ENCODE peak calls at places on chromosome 19, in four cellular contexts. Y is fibroblast of lung, C is fibroblast of pulmonary artery, I is right lobe of liver. O is an unnamed sample.

GRCh38 chr19:5850743-5851293 is 431 bp downstream of the FUT3 start:
- DNase-seq in Y (peak; percentile 71), C (peak; percentile 75), I (no peak), O (peak; percentile 76)

GRCh38 chr19:2747349-2747748 is 7.5 kb upstream of the SLC39A3 start:
- DNase-seq in Y (no peak), C (no peak), I (no peak), O (no peak)

GRCh38 chr19:32415246-32415645 is 9.7 kb downstream of the DPY19L3 start:
- DNase-seq in Y (no peak), C (no peak), I (no peak), O (no peak)

GRCh38 chr19:50003254-50003788 is 21.9 kb downstream of the VRK3 start:
- DNase-seq in Y (peak; percentile 7), C (no peak), I (no peak), O (no peak)

GRCh38 chr19:46206176-46206575 is 23.4 kb upstream of the IGFL1 start:
- DNase-seq in Y (no peak), C (no peak), I (no peak), O (peak; percentile 92)

GRCh38 chr19:3028305-3029069 is 593 bp downstream of the TLE2 start:
- DNase-seq in Y (no peak), C (no peak), I (no peak), O (no peak)

GRCh38 chr19:42316223-42317211 is 3.4 kb downstream of the TMEM145 start:
- DNase-seq in Y (peak; percentile 21), C (no peak), I (peak; percentile 45), O (no peak)

GRCh38 chr19:35299523-35300339 is 7.8 kb downstream of the MAG start:
- DNase-seq in Y (no peak), C (no peak), I (no peak), O (no peak)

GRCh38 chr19:37304190-37304883 is 66.6 kb upstream of the ZNF527 start:
- DNase-seq in Y (peak; percentile 20), C (no peak), I (peak; percentile 43), O (no peak)

GRCh38 chr19:51550848-51551672 is 19.6 kb upstream of the SIGLEC6 start:
- DNase-seq in Y (no peak), C (no peak), I (no peak), O (no peak)

GRCh38 chr19:17775991-17776803 is 18.7 kb upstream of the B3GNT3 start:
- DNase-seq in Y (peak; percentile 66), C (no peak), I (no peak), O (no peak)

GRCh38 chr19:5342573-5343201 is 2.1 kb upstream of the PTPRS start:
- DNase-seq in Y (no peak), C (no peak), I (no peak), O (no peak)

GRCh38 chr19:46602392-46603194 is 1.5 kb downstream of the CALM3 start:
- DNase-seq in Y (no peak), C (no peak), I (peak; percentile 32), O (no peak)

GRCh38 chr19:12453495-12453894 is 12.7 kb upstream of the ZNF443 start:
- DNase-seq in Y (no peak), C (no peak), I (no peak), O (peak; percentile 40)

GRCh38 chr19:39360599-39360998 is 18.4 kb downstream of the SAMD4B start:
- DNase-seq in Y (peak; percentile 31), C (no peak), I (no peak), O (no peak)

GRCh38 chr19:13064092-13064489 is 38.6 kb downstream of the LYL1 start:
- DNase-seq in Y (no peak), C (no peak), I (no peak), O (no peak)

GRCh38 chr19:55491546-55492360 is 3.5 kb downstream of the SSC5D start:
- DNase-seq in Y (no peak), C (no peak), I (no peak), O (no peak)

GRCh38 chr19:12838893-12839656 is 760 bp downstream of the MAST1 start:
- DNase-seq in Y (no peak), C (no peak), I (no peak), O (no peak)

GRCh38 chr19:51082641-51083040 is at the start of gene KLK14:
- DNase-seq in Y (no peak), C (no peak), I (no peak), O (no peak)

GRCh38 chr19:42045575-42045974 is 24.4 kb downstream of the GRIK5 start:
- DNase-seq in Y (no peak), C (no peak), I (no peak), O (no peak)

GRCh38 chr19:12543855-12544254 is 7.4 kb downstream of the ZNF564 start:
- DNase-seq in Y (no peak), C (peak; percentile 46), I (no peak), O (peak; percentile 51)

GRCh38 chr19:41541990-41542584 is 33.9 kb upstream of the CEACAM21 start:
- DNase-seq in Y (peak; percentile 21), C (peak; percentile 49), I (peak; percentile 52), O (peak; percentile 15)

GRCh38 chr19:5193192-5193591 is 147.4 kb downstream of the PTPRS start:
- DNase-seq in Y (no peak), C (no peak), I (no peak), O (no peak)

GRCh38 chr19:42122691-42123607 is 9.3 kb downstream of the POU2F2 start:
- DNase-seq in Y (no peak), C (no peak), I (no peak), O (no peak)

GRCh38 chr19:19900574-19901444 is at the start of gene ZNF93:
- DNase-seq in Y (peak; percentile 98), C (peak; percentile 97), I (peak; percentile 77), O (peak; percentile 87)
- TF ChIP-seq CTCF in Y (no peak), C (no peak), I (no peak), O (no peak)

DNA sequence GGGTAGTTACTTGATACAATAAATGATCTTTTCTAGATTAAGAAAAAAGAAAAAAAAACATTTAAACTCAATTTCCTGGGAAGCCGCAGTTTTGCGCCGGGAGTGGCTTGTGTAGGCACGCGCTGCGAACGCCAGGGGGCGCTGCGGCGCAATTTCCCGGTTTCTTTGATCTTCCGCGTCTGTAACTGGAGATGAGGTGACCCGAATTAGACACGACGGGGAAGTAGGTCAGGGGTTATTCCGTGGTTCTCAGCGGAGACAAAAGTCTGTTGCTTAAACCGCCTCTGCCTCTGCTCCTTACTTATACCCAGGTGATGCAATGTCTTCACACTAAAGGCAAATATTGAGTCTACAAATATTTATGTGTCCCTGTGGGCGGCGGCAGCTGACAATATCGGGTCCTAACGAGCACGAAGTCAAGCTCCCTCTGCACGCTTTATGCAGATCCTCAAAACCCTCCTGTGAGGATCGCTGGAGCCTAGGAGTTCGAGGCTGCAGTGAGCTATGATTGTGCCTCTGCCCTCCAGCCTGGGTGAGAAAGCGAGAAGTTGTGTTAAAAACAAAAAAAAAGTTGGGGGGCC is 15.2 kb downstream of the STXBP2 start:
- DNase-seq in Y (peak; percentile 87), C (peak; percentile 71), I (peak; percentile 79), O (peak; percentile 83)
- H3K4me3 ChIP-seq in Y (peak overlapping the region; percentile 51), C (peak overlapping the region; percentile 19), I (no peak overlapping the region), O (no peak overlapping the region)

DNA sequence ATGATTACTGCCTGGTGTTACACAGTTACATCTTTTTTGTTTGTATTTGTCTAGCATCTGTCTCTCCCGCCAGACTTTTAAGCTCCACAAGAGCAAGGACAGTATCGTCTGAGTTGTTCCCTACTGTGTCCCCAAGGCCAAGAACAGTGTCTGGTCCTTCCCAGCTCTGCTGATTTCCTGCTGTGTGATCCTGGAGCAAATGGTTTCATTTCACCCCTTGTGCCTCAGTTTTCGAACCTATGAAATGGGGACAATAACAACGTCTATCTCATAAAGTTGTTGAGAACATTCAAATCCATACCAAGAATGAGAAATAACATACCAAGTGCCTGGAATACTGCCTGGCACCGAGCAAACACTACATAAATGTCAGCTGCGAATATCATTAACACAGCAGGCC is 11.5 kb downstream of the XRCC1 start:
- DNase-seq in Y (no peak), C (no peak), I (no peak), O (no peak)
- TF ChIP-seq CTCF in Y (no peak), C (no peak), I (no peak), O (no peak)

DNA sequence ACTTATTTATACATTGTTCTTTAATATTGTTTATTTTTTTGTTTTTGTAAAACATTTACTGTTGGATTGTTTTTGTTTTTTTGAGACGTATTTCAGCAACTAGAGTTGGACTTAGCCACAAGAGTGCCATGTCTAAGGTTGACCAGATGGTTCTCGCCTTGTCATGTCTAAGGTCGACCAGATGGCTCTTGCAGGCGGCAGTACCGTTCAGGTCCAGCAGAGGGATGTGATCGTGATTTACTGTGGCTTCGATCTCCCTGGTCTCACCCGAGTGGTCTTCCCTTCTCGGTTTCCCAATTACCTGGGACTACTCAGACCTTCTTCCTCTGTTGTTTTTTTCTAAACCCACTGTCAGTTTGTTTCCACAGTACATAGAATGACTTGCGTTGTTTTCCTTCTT is 1438.6 kb downstream of the UQCRFS1 start:
- DNase-seq in Y (no peak), C (no peak), I (no peak), O (no peak)
- H3K4me3 ChIP-seq in Y (no peak overlapping the region), C (no peak overlapping the region), I (no peak overlapping the region), O (no peak overlapping the region)